ENCODE peak calls at places on chromosomes 5 and 9, in seven cellular contexts. R is WTC11, T is mammary epithelial cell, L is endothelial cell, X is neural crest cell, C is left ventricle myocardium inferior, P is right atrium auricular region. B is an unnamed sample.

GRCh38 chr9:38687389-38687842 is 32.5 kb downstream of the FAM240B start:
- DNase-seq in C (peak), T (peak), L (no peak), P (peak), R (no peak), X (peak), B (no peak)

GRCh38 chr5:1479581-1480188 is 34.4 kb upstream of the SLC6A3 start:
- DNase-seq in L (peak), C (no peak), T (no peak), R (peak), P (peak), X (peak), B (no peak)

GRCh38 chr9:101543098-101543735 is 9.6 kb downstream of the RNF20 start:
- DNase-seq in X (no peak), P (no peak), L (no peak), T (no peak), C (no peak), R (no peak), B (no peak)

GRCh38 chr5:102975040-102975439 is 144.9 kb downstream of the GIN1 start:
- DNase-seq in X (no peak), C (no peak), L (no peak), R (no peak), P (no peak), T (no peak), B (no peak)

GRCh38 chr5:125269926-125270325 is 523.5 kb upstream of the ZNF608 start:
- DNase-seq in R (no peak), L (no peak), X (no peak), T (peak), C (no peak), P (no peak), B (no peak)

GRCh38 chr5:79062431-79062830 is 7.0 kb downstream of the DMGDH start:
- DNase-seq in C (no peak), T (peak), P (no peak), X (no peak), L (no peak), R (no peak), B (no peak)

GRCh38 chr9:99050292-99050911 is 54.5 kb upstream of the TGFBR1 start:
- DNase-seq in C (no peak), X (no peak), R (no peak), P (no peak), T (peak), L (no peak), B (no peak)

GRCh38 chr5:32711693-32712462 is 757 bp downstream of the NPR3 start:
- DNase-seq in P (no peak), L (peak), C (peak), R (peak), T (peak), X (peak), B (peak)

GRCh38 chr5:73591698-73592501 is 26.4 kb downstream of the UTP15 start:
- DNase-seq in X (no peak), C (no peak), P (no peak), R (no peak), L (no peak), T (peak), B (no peak)

GRCh38 chr9:92770005-92770995 is 5.7 kb upstream of the BICD2 start:
- DNase-seq in P (no peak), T (peak), X (no peak), C (no peak), L (no peak), R (no peak), B (no peak)

GRCh38 chr9:29078063-29078660 is 1504.9 kb upstream of the C9orf72 start:
- DNase-seq in L (no peak), C (no peak), X (no peak), T (peak), R (no peak), P (no peak), B (no peak)

GRCh38 chr9:94554439-94555331 is at the start of gene PCAT7:
- DNase-seq in T (no peak), L (peak), R (peak), X (peak), P (no peak), C (no peak), B (peak)
- TF ChIP-seq CTCF in T (peak), L (peak), R (peak), X (peak), P (peak), C (peak), B (peak)

GRCh38 chr9:134779640-134780039 is 101.0 kb upstream of the FCN2 start:
- DNase-seq in P (no peak), R (no peak), C (no peak), T (no peak), L (no peak), X (no peak), B (no peak)

GRCh38 chr9:134782921-134783698 is 97.5 kb upstream of the FCN2 start:
- DNase-seq in T (no peak), R (no peak), X (no peak), L (no peak), P (no peak), C (no peak), B (no peak)

GRCh38 chr9:134784612-134785305 is 95.9 kb upstream of the FCN2 start:
- DNase-seq in P (no peak), T (no peak), C (no peak), L (no peak), X (peak), R (no peak), B (no peak)

GRCh38 chr9:134783699-134784039 is 96.9 kb upstream of the FCN2 start:
- DNase-seq in X (no peak), T (no peak), L (no peak), P (peak), C (peak), R (no peak), B (no peak)

DNA sequence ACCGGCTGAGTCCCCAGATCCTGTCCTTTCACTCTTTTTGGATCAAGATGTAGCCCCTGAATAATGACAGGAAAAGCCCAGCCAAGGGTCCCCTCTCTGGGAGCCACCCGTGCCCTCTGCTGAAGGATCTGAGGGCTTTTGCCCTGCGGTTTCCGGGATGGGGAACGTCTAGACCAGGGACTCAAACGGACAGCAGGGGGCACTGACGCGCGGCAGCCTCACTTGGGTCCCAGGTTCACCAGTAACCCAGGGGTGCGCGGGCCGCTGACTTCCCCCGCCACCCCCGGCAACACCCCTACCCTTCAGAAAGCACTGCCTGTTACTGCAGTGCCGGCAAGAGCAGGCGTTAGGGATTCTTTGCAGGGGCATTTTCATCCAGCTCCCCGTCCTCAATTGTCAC is 98.7 kb upstream of the FCN2 start:
- DNase-seq in X (no peak), L (peak), R (peak), T (no peak), C (no peak), P (no peak), B (no peak)
- TF ChIP-seq CTCF in X (no peak), L (peak), R (no peak), T (no peak), C (peak), P (peak), B (peak)

GRCh38 chr9:77647267-77647658 is 859 bp downstream of the GNA14 start:
- DNase-seq in T (no peak), P (no peak), X (no peak), R (no peak), L (no peak), C (no peak), B (no peak)

GRCh38 chr9:77648458-77649108 is 461 bp upstream of the GNA14 start:
- DNase-seq in L (peak), T (peak), C (peak), R (peak), X (no peak), P (peak), B (no peak)

GRCh38 chr9:77647659-77648457 is at the start of gene GNA14:
- DNase-seq in L (peak), T (peak), P (peak), X (no peak), R (peak), C (no peak), B (no peak)

GRCh38 chr9:77651203-77651602 is 3.1 kb upstream of the GNA14 start:
- DNase-seq in P (no peak), L (no peak), T (no peak), R (no peak), C (no peak), X (no peak), B (no peak)

DNA sequence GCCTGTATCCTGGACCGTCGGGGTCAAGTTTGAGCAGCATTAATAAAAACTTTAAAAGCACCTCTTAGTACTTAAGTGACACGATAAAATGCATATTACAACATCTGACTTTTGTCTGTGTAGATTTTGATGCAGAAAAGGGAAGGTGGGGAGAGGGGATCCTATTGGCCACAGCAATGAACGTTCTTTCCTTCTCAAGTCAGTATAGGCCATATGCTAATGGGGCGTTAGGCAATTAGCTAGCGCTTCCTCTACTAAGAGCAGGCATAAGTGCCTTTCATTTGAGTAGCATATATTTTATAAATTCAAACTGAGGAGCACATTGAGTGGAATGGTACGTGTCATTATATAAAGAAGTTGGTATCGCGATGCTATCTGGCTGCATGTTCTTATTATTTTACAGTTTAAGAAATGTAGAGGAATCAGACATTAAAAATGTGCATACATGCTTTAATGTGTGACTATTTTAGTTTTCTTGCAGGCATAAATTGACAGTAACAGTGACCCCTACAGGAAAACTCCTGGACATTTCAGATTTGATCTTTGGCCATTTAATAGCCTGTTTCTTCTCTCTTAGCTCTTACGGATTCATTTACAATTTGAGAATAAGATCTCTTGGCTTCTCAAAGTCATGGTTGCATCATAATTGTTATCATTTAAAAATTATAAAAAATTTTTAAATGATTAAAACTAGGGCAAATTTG is 1.1 kb upstream of the GNA14 start:
- DNase-seq in L (no peak), R (no peak), T (no peak), C (no peak), X (no peak), P (no peak), B (no peak)
- TF ChIP-seq CTCF in L (peak), R (no peak), T (peak), C (peak), X (peak), P (peak), B (peak)

GRCh38 chr9:26504057-26504456 is 388.5 kb downstream of the CAAP1 start:
- DNase-seq in P (no peak), X (no peak), C (no peak), R (no peak), T (no peak), L (no peak), B (no peak)

GRCh38 chr9:26500471-26500870 is 392.1 kb downstream of the CAAP1 start:
- DNase-seq in T (no peak), C (no peak), L (no peak), R (no peak), X (no peak), P (no peak), B (no peak)

GRCh38 chr9:26502311-26502710 is 390.3 kb downstream of the CAAP1 start:
- DNase-seq in P (no peak), X (no peak), L (peak), T (no peak), R (peak), C (no peak), B (no peak)
- TF ChIP-seq CTCF in P (no peak), X (peak), L (no peak), T (no peak), R (peak), C (no peak), B (no peak)

GRCh38 chr5:127027539-127027938 is 2.8 kb downstream of the MARCHF3 start:
- DNase-seq in P (no peak), R (no peak), C (no peak), X (no peak), L (no peak), T (no peak), B (no peak)

GRCh38 chr5:127026166-127026565 is 4.2 kb downstream of the MARCHF3 start:
- DNase-seq in C (no peak), R (no peak), L (no peak), P (no peak), T (no peak), X (no peak), B (no peak)

GRCh38 chr5:127028822-127029457 is 1.4 kb downstream of the MARCHF3 start:
- DNase-seq in X (no peak), C (no peak), L (peak), R (no peak), P (no peak), T (no peak), B (no peak)

GRCh38 chr5:127022846-127023245 is 7.5 kb downstream of the MARCHF3 start:
- DNase-seq in T (no peak), P (no peak), L (no peak), C (no peak), R (no peak), X (no peak), B (no peak)

GRCh38 chr5:127025507-127025906 is 4.9 kb downstream of the MARCHF3 start:
- DNase-seq in C (no peak), R (no peak), P (no peak), T (no peak), L (no peak), X (no peak), B (no peak)
- TF ChIP-seq CTCF in C (no peak), R (no peak), P (no peak), T (no peak), L (no peak), X (no peak), B (no peak)

GRCh38 chr5:175766963-175767362 is 104.4 kb upstream of the CPLX2 start:
- DNase-seq in L (no peak), P (no peak), T (no peak), C (no peak), R (no peak), X (no peak), B (no peak)

GRCh38 chr5:175765858-175766257 is 105.5 kb upstream of the CPLX2 start:
- DNase-seq in L (no peak), C (no peak), P (no peak), R (no peak), T (no peak), X (no peak), B (no peak)
- TF ChIP-seq CTCF in L (no peak), C (no peak), P (no peak), R (no peak), T (no peak), X (no peak), B (no peak)

GRCh38 chr9:35726876-35727438 is 5.0 kb downstream of the TLN1 start:
- DNase-seq in R (no peak), L (no peak), X (no peak), T (peak), C (no peak), P (no peak), B (no peak)
- TF ChIP-seq CTCF in R (no peak), L (no peak), X (no peak), T (no peak), C (peak), P (peak), B (no peak)

DNA sequence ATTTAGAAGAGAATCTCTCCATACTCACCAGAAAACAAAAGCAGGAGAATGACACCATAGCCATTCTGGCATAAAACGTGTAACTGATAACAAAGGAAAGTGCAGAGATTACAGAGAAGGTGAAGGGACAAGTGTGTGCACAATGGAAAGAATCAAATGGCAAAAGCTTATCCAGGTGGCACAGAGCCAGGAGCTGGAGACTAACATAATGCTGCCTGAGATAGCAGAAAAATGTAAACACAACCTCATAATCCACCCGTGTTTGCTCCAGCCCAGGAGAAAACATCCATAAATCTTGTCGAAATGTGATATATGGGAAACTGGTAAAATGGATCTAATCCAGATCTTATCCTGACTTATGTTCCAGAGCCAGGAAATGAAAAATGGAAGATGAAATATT is 212.5 kb upstream of the DAPK1 start:
- DNase-seq in R (no peak), X (no peak), L (no peak), T (no peak), P (no peak), C (no peak), B (no peak)
- TF ChIP-seq CTCF in R (no peak), X (no peak), L (no peak), T (no peak), P (no peak), C (no peak), B (no peak)

DNA sequence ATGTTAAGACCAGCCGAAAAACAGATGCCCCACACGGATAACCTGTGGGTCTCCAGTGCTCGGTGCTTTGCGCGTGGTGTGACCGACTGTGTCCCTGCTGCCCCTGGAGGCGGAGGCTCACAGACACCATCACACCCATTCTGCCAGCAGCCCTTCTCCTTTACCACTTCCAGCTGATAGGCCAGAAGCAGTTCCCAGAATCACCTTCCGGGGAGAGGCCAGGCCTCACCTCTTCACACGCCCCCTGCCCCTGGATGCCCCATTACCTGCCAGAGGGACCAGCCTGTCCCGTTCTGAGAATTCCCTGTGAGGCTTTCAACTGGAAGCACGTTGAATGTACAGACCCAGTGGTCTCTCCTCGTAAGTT is 21.6 kb upstream of the LRRC14B start:
- DNase-seq in T (no peak), X (no peak), C (no peak), R (peak), P (no peak), L (no peak), B (no peak)
- TF ChIP-seq CTCF in T (no peak), X (no peak), C (no peak), R (no peak), P (no peak), L (no peak), B (no peak)

DNA sequence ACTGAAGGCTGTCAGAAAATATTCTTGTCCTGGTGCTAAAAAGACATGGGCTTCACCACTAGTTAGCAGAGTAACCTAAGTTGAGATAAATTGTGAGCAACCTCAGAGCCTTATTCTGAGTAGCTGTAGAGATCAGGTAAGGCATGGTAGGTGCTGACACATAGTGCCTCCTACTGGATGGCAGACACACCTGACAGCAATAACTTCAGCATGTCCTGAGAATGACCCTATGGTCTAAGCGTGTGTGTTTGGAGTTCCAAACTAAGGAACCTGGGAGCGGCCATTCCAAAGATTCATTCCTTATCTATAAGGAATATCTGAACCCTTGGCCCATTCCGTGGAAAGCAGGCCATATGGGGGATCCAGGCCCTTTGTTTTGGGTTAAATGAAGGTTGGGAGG is 46.0 kb downstream of the SLC28A3 start:
- DNase-seq in P (no peak), T (no peak), C (no peak), X (no peak), R (peak), L (no peak), B (no peak)
- TF ChIP-seq CTCF in P (no peak), T (peak), C (no peak), X (peak), R (peak), L (no peak), B (no peak)

B was measured in osteocyte.